ENCODE peak calls at places on chromosomes 5 and 9, in five cellular contexts. B is progenitor cell of endocrine pancreas; X is hypothalamus; Z is fibroblast of the aortic adventitia; S is stimulated activated CD4-positive, alpha-beta T cell treated with anti-CD3 and anti-CD28 coated beads, Interleukin-12 subunit alpha, Interleukin-12 subunit beta, amount 100 ng/mL, for 24 hours. J is an unnamed sample.

GRCh38 chr5:15489571-15490235 is 10.3 kb upstream of the FBXL7 start:
- DNase-seq in X (no peak), S (no peak), Z (no peak), B (no peak), J (no peak)

GRCh38 chr9:112157087-112157486 is 18.0 kb downstream of the SUSD1 start:
- DNase-seq in B (no peak), X (no peak), S (no peak), Z (no peak), J (no peak)

GRCh38 chr5:135208555-135209494 is 174.8 kb upstream of the PITX1 start:
- DNase-seq in Z (peak; percentile 98), S (no peak), X (no peak), B (peak; percentile 9), J (peak; percentile 64)

GRCh38 chr9:1460143-1460769 is 410.1 kb downstream of the DMRT2 start:
- DNase-seq in S (no peak), B (no peak), X (no peak), Z (no peak), J (no peak)

GRCh38 chr5:5380298-5380697 is 42.2 kb upstream of the ICE1 start:
- DNase-seq in X (no peak), B (no peak), S (no peak), Z (no peak), J (no peak)

GRCh38 chr5:92800360-92800759 is 780.7 kb downstream of the NR2F1-AS1 start:
- DNase-seq in B (no peak), X (no peak), Z (peak; percentile 23), S (no peak), J (no peak)

GRCh38 chr5:4700082-4700481 is 440.0 kb upstream of the ADAMTS16 start:
- DNase-seq in X (no peak), S (no peak), B (peak; percentile 63), Z (peak; percentile 71), J (peak; percentile 78)

GRCh38 chr5:137289856-137290255 is 209.3 kb downstream of the SPOCK1 start:
- DNase-seq in S (no peak), Z (peak; percentile 41), X (no peak), B (no peak), J (no peak)

GRCh38 chr9:110969971-110970381 is 68.3 kb downstream of the LPAR1 start:
- DNase-seq in Z (peak; percentile 76), S (no peak), B (no peak), X (no peak), J (no peak)

GRCh38 chr9:129182625-129183494 is 4.8 kb upstream of the IER5L start:
- DNase-seq in X (no peak), Z (peak; percentile 17), B (peak; percentile 38), S (no peak), J (no peak)

GRCh38 chr9:136058152-136058483 is 37.0 kb downstream of the NACC2 start:
- DNase-seq in B (no peak), Z (no peak), S (no peak), X (no peak), J (no peak)

GRCh38 chr5:171152382-171152781 is 156.7 kb upstream of the TLX3 start:
- DNase-seq in X (no peak), Z (peak; percentile 2), S (no peak), B (no peak), J (no peak)

GRCh38 chr5:133754575-133755169 is 142.3 kb upstream of the FSTL4 start:
- DNase-seq in S (peak; percentile 11), B (no peak), Z (peak; percentile 41), X (no peak), J (peak; percentile 32)

J was measured in type B pancreatic cell.